ENCODE peak calls at places on chromosomes 3 and 15, in nine cellular contexts. E is WTC11; N is CD8-positive, alpha-beta memory T cell; Z is CD4-positive, alpha-beta T cell; C is A549; M is hepatocyte; Y is AG09309; J is AG20443; U is effector CD8-positive, alpha-beta T cell. V is an unnamed sample.

GRCh38 chr3:30904986-30905385 is 10.5 kb upstream of the GADL1 start:
- DNase-seq in E (no peak), N (no peak), Z (no peak), C (no peak), M (no peak), Y (peak; percentile 11), J (no peak), U (no peak), V (no peak)

GRCh38 chr3:157305392-157305791 is 131.3 kb upstream of the PTX3 start:
- DNase-seq in E (no peak), N (no peak), Z (no peak), C (no peak), M (no peak), Y (no peak), J (no peak), U (no peak), V (no peak)

GRCh38 chr3:167110906-167111305 is 269.2 kb downstream of the ZBBX start:
- DNase-seq in E (no peak), N (no peak), Z (no peak), C (peak; percentile 2), M (no peak), Y (no peak), J (no peak), U (no peak), V (no peak)

GRCh38 chr3:183253364-183253960 is 409 bp downstream of the B3GNT5 start:
- DNase-seq in E (peak; percentile 33), N (peak; percentile 12), Z (no peak), C (peak; percentile 28), M (peak; percentile 70), Y (no peak), J (peak; percentile 53), U (no peak), V (peak; percentile 19)

GRCh38 chr3:134372405-134373277 is 1.6 kb downstream of the AMOTL2 start:
- DNase-seq in E (no peak), N (no peak), Z (no peak), C (no peak), M (no peak), Y (no peak), J (peak; percentile 48), U (no peak), V (no peak)

GRCh38 chr3:78872195-78872594 is 895.6 kb downstream of the ROBO1 start:
- DNase-seq in E (no peak), N (no peak), Z (no peak), C (peak; percentile 72), M (peak; percentile 13), Y (no peak), J (no peak), U (no peak), V (no peak)

GRCh38 chr3:72427575-72427974 is 420.7 kb downstream of the SHQ1 start:
- DNase-seq in E (no peak), N (no peak), Z (no peak), C (no peak), M (no peak), Y (no peak), J (no peak), U (no peak), V (no peak)

GRCh38 chr3:194592798-194593752 is 40.1 kb downstream of the TMEM44 start:
- DNase-seq in E (no peak), N (no peak), Z (no peak), C (peak; percentile 91), M (peak; percentile 67), Y (peak; percentile 100), J (peak; percentile 95), U (no peak), V (no peak)

GRCh38 chr3:116030131-116030850 is 407.0 kb downstream of the GAP43 start:
- DNase-seq in E (no peak), N (no peak), Z (no peak), C (no peak), M (no peak), Y (no peak), J (no peak), U (no peak), V (no peak)

GRCh38 chr15:42457445-42458442 is 33.2 kb downstream of the ZNF106 start:
- DNase-seq in E (peak; percentile 80), N (no peak), Z (no peak), C (no peak), M (peak; percentile 77), Y (peak; percentile 80), J (peak; percentile 90), U (no peak), V (no peak)

GRCh38 chr15:33746203-33746602 is 222.1 kb upstream of the CHRM5 start:
- DNase-seq in E (no peak), N (no peak), Z (no peak), C (no peak), M (no peak), Y (no peak), J (no peak), U (no peak), V (no peak)

GRCh38 chr3:69012836-69013255 is 638 bp downstream of the EOGT start:
- DNase-seq in E (peak; percentile 47), N (no peak), Z (peak; percentile 3), C (peak; percentile 30), M (peak; percentile 71), Y (no peak), J (no peak), U (no peak), V (peak; percentile 31)

GRCh38 chr3:30188713-30189112 is 417.7 kb upstream of the TGFBR2 start:
- DNase-seq in E (no peak), N (no peak), Z (no peak), C (no peak), M (peak; percentile 6), Y (no peak), J (no peak), U (no peak), V (no peak)

GRCh38 chr3:10816019-10816862 is at the start of gene SLC6A11:
- DNase-seq in E (peak; percentile 60), N (no peak), Z (no peak), C (no peak), M (peak; percentile 52), Y (no peak), J (peak; percentile 43), U (no peak), V (no peak)

GRCh38 chr15:92184679-92185230 is 208.9 kb upstream of the ST8SIA2 start:
- DNase-seq in E (no peak), N (no peak), Z (no peak), C (no peak), M (no peak), Y (no peak), J (peak; percentile 1), U (no peak), V (peak; percentile 18)

GRCh38 chr15:74213858-74214284 is 11.3 kb upstream of the STRA6 start:
- DNase-seq in E (peak; percentile 35), N (no peak), Z (no peak), C (no peak), M (no peak), Y (no peak), J (no peak), U (no peak), V (no peak)

GRCh38 chr3:66439666-66440344 is 61.0 kb downstream of the LRIG1 start:
- DNase-seq in E (no peak), N (no peak), Z (no peak), C (no peak), M (no peak), Y (no peak), J (no peak), U (no peak), V (peak; percentile 18)

GRCh38 chr3:139520028-139520737 is 19.4 kb downstream of the RBP1 start:
- DNase-seq in E (peak; percentile 73), N (no peak), Z (no peak), C (peak; percentile 52), M (peak; percentile 44), Y (no peak), J (no peak), U (no peak), V (no peak)

GRCh38 chr15:76200083-76200465 is 111.2 kb downstream of the ETFA start:
- DNase-seq in E (no peak), N (no peak), Z (no peak), C (no peak), M (no peak), Y (no peak), J (no peak), U (no peak), V (no peak)

GRCh38 chr15:35329521-35329921 is 216.4 kb downstream of the DPH6 start:
- DNase-seq in E (no peak), N (no peak), Z (no peak), C (no peak), M (no peak), Y (no peak), J (no peak), U (no peak), V (no peak)

GRCh38 chr15:74908635-74909034 is 2.0 kb upstream of the FAM219B start:
- DNase-seq in E (no peak), N (no peak), Z (no peak), C (no peak), M (no peak), Y (no peak), J (no peak), U (no peak), V (no peak)

GRCh38 chr3:190345027-190345821 is 23.0 kb upstream of the CLDN1 start:
- DNase-seq in E (no peak), N (no peak), Z (no peak), C (peak; percentile 96), M (peak; percentile 49), Y (peak; percentile 80), J (peak; percentile 65), U (no peak), V (no peak)

GRCh38 chr15:25504307-25504706 is 65.5 kb upstream of the UBE3A start:
- DNase-seq in E (no peak), N (no peak), Z (no peak), C (no peak), M (no peak), Y (peak; percentile 46), J (peak; percentile 57), U (no peak), V (no peak)

GRCh38 chr3:27452368-27453090 is 31.7 kb downstream of the SLC4A7 start:
- DNase-seq in E (no peak), N (no peak), Z (no peak), C (no peak), M (no peak), Y (no peak), J (no peak), U (no peak), V (no peak)

GRCh38 chr3:14791343-14791945 is 27.3 kb upstream of the FGD5 start:
- DNase-seq in E (peak; percentile 86), N (peak; percentile 16), Z (peak; percentile 26), C (peak; percentile 62), M (peak; percentile 78), Y (no peak), J (peak; percentile 63), U (peak; percentile 36), V (no peak)

GRCh38 chr3:187629711-187630110 is 40.5 kb downstream of the SST start:
- DNase-seq in E (no peak), N (no peak), Z (no peak), C (no peak), M (no peak), Y (peak; percentile 73), J (peak; percentile 75), U (no peak), V (no peak)

GRCh38 chr15:80801891-80802680 is 22.9 kb downstream of the CEMIP start:
- DNase-seq in E (no peak), N (no peak), Z (no peak), C (no peak), M (no peak), Y (no peak), J (no peak), U (no peak), V (no peak)

GRCh38 chr3:132544130-132544529 is 52.9 kb upstream of the ACKR4 start:
- DNase-seq in E (no peak), N (no peak), Z (no peak), C (no peak), M (no peak), Y (no peak), J (no peak), U (no peak), V (no peak)

GRCh38 chr3:195893516-195893915 is 14.8 kb downstream of the TNK2 start:
- DNase-seq in E (no peak), N (no peak), Z (no peak), C (no peak), M (no peak), Y (no peak), J (no peak), U (no peak), V (no peak)

V was measured in immature natural killer cell.